ENCODE peak calls at places on chromosomes 2 and 18, in seven cellular contexts. Z, L, U, X, V, F and J are unnamed samples. For H3K4me1, the result is how much of the 10 kb centered on the place peaks cover.

GRCh38 chr2:42927334-42928160 is 135.2 kb upstream of the HAAO start:
- DNase-seq in V (no peak), F (no peak), U (no peak), X (no peak), L (no peak), Z (no peak), J (no peak)

GRCh38 chr18:55031979-55032378 is 72.7 kb upstream of the CCDC68 start:
- DNase-seq in U (no peak), Z (no peak), L (no peak), V (no peak), X (no peak), F (no peak), J (no peak)

GRCh38 chr2:31446848-31447247 is 32.3 kb upstream of the XDH start:
- DNase-seq in U (no peak), F (no peak), L (no peak), Z (no peak), X (no peak), V (no peak), J (no peak)

GRCh38 chr2:99877963-99878362 is 264.4 kb downstream of the AFF3 start:
- DNase-seq in U (no peak), Z (no peak), V (no peak), L (no peak), F (no peak), X (no peak), J (no peak)

GRCh38 chr2:101805146-101806088 is 107.9 kb downstream of the MAP4K4 start:
- DNase-seq in L (no peak), Z (no peak), F (no peak), X (no peak), U (no peak), V (no peak), J (no peak)

GRCh38 chr2:240733803-240734495 is 42.3 kb downstream of the AQP12A start:
- DNase-seq in L (no peak), X (peak), V (no peak), U (no peak), Z (no peak), F (no peak), J (no peak)

GRCh38 chr18:40841473-40841872 is 1113.6 kb upstream of the PIK3C3 start:
- DNase-seq in F (no peak), L (no peak), Z (no peak), U (no peak), X (no peak), V (no peak), J (no peak)

GRCh38 chr2:242002944-242003343 is 133.4 kb downstream of the RTP5 start:
- DNase-seq in U (no peak), F (no peak), Z (peak), X (no peak), V (no peak), L (no peak), J (no peak)

GRCh38 chr2:85042330-85042729 is 71.4 kb downstream of the KCMF1 start:
- DNase-seq in L (no peak), F (no peak), Z (no peak), U (no peak), V (no peak), X (no peak), J (no peak)

GRCh38 chr2:25251461-25252273 is 83.3 kb upstream of the POMC start:
- DNase-seq in Z (no peak), U (peak), F (no peak), V (peak), L (peak), X (peak), J (peak)

GRCh38 chr2:216666461-216667233 is 28.7 kb downstream of the IGFBP5 start:
- DNase-seq in F (no peak), V (peak), U (peak), Z (peak), L (no peak), X (peak), J (peak)

GRCh38 chr2:119680457-119681195 is 1.6 kb downstream of the TMEM177 start:
- DNase-seq in F (no peak), X (no peak), U (no peak), Z (no peak), V (no peak), L (no peak), J (no peak)

GRCh38 chr2:73611867-73612266 is 30.4 kb downstream of the NAT8 start:
- DNase-seq in Z (no peak), U (no peak), L (no peak), X (no peak), F (no peak), V (no peak), J (no peak)

GRCh38 chr18:51342815-51343214 is 145.3 kb upstream of the MEX3C start:
- DNase-seq in L (no peak), U (no peak), V (no peak), F (no peak), Z (no peak), X (no peak), J (no peak)

GRCh38 chr2:216761119-216761518 is 65.8 kb upstream of the IGFBP5 start:
- DNase-seq in L (no peak), X (no peak), V (no peak), F (no peak), U (no peak), Z (no peak), J (no peak)

GRCh38 chr2:102593516-102593915 is 25.8 kb upstream of the SLC9A2 start:
- DNase-seq in X (no peak), F (no peak), L (no peak), V (no peak), U (no peak), Z (no peak), J (no peak)

GRCh38 chr2:112055833-112056625 is 960 bp downstream of the TMEM87B start:
- DNase-seq in Z (peak), U (peak), V (peak), F (no peak), L (peak), X (peak), J (peak)

GRCh38 chr2:63078852-63079606 is 28.4 kb downstream of the OTX1 start:
- DNase-seq in L (no peak), U (no peak), V (no peak), Z (no peak), X (no peak), F (no peak), J (no peak)

GRCh38 chr2:219246559-219246958 is 1.3 kb downstream of the STK16 start:
- DNase-seq in F (no peak), U (no peak), Z (no peak), X (no peak), V (no peak), L (no peak), J (no peak)

GRCh38 chr2:219245899-219246230 is 586 bp downstream of the STK16 start:
- DNase-seq in F (no peak), L (no peak), U (no peak), X (no peak), V (no peak), Z (no peak), J (no peak)

GRCh38 chr2:219243291-219243761 is 1.9 kb downstream of the GLB1L start:
- DNase-seq in Z (no peak), X (no peak), U (peak), V (no peak), F (no peak), L (peak), J (peak)

GRCh38 chr2:219244789-219245147 is 476 bp downstream of the GLB1L start:
- DNase-seq in Z (no peak), F (no peak), U (no peak), X (no peak), L (no peak), V (no peak), J (no peak)

GRCh38 chr2:219245148-219245898 is at the start of the genes GLB1L and STK16:
- DNase-seq in L (peak), U (peak), X (peak), F (no peak), V (peak), Z (peak), J (peak)
- H3K27ac ChIP-seq in L (peak), U (peak), X (peak), F (peak), V (no peak), Z (peak), J (peak)

GRCh38 chr2:227774895-227775842 is 29.5 kb downstream of the SCYGR8 start:
- DNase-seq in V (no peak), L (no peak), Z (no peak), F (no peak), X (no peak), U (no peak), J (no peak)
- H3K4me1 ChIP-seq in V (under half), L (under half), Z (under half), F (under half), X (under half), U (under half), J (under half)

DNA sequence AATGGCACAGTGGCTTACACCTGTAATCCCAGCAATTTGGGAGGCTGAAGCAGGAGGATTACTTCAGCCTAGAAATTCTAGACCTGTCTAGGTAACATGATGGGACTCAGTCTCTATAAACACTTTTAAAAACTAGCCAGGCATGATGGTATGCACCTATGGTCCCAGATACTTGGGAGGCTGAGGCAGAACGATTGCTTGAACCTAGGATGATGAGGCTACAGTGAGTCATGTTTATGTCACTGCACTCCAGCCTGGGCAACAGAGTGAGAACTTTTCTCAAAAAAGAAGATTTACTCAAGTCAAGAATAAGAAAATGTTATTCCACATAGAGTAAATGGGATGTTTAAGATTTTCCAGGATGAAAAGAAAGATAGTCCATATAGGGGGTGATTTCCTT is 158.6 kb downstream of the HNMT start:
- DNase-seq in Z (no peak), U (no peak), X (no peak), F (no peak), V (no peak), L (no peak), J (no peak)
- H3K27ac ChIP-seq in Z (no peak), U (no peak), X (no peak), F (no peak), V (no peak), L (no peak), J (no peak)

DNA sequence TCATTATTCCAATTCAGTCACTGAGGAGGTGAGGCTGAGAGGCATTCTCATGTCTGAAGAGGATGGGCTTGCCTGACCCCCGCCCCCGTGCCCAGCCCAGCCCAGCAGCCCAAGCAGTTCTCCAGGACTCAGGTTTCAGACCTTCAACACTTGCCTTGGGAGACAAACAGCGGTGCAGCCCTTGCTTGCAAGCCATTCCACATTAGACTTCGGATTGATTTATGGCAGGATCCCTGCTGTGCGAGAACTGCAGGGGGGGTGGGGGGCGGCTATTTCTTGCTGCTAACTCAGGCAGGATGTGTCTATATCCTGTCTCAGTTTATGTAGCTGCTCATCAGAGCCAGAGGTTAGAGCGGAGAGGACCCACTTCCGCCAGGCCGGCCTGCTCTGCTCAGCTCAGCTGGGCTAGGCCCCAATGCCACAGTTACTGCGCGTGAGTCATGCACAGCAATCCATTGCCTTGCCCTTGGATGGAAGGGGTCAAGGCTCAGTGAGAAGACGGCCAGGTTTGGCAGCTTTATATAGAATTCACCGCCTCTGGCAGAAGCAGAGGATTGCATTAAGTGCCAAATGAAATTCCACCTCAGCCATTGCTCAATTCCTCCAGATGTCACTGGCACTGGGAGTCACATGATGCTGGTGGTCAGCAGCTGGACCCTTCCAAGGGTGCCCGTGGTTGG is 1.8 kb downstream of the GYPC start:
- DNase-seq in L (peak), V (peak), U (peak), X (peak), F (no peak), Z (no peak), J (peak)
- H3K4me1 ChIP-seq in L (half or more), V (under half), U (half or more), X (half or more), F (half or more), Z (under half), J (half or more)

GRCh38 chr2:217915706-217916105 is 87.1 kb downstream of the TNS1 start:
- DNase-seq in U (no peak), F (no peak), V (no peak), X (no peak), L (peak), Z (peak), J (no peak)
- H3K27ac ChIP-seq in U (peak), F (peak), V (no peak), X (no peak), L (peak), Z (peak), J (peak)

GRCh38 chr2:181447040-181447439 is 10.1 kb upstream of the ITGA4 start:
- DNase-seq in V (no peak), Z (no peak), X (no peak), F (no peak), L (no peak), U (no peak), J (no peak)
- H3K4me1 ChIP-seq in V (under half), Z (under half), X (under half), F (under half), L (under half), U (under half), J (under half)

DNA sequence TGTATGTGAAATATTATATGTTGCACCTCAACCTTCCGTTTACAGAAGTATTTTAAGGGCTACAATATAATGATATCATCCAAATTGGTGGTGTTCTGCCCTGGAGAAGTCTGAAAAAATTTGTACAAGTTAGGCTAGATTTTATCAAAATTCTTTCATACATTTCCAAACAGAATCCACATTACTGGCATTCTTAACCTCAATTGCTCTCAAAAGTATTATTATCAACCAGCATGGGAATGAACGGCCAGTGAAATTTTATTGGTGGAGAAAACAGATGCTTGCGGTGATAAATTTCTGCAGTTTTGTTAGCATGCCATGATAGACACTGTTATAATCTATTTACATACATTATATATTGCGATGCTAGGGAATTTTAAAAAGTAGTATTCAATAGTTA is 88.3 kb upstream of the TFPI start:
- DNase-seq in V (no peak), L (no peak), Z (no peak), F (no peak), U (no peak), X (no peak), J (no peak)
- H3K27ac ChIP-seq in V (no peak), L (no peak), Z (no peak), F (no peak), U (no peak), X (no peak), J (no peak)